ENCODE peak calls at places on chromosomes 3 and 15, in seven cellular contexts. One of them, this sample, is unnamed.

GRCh38 chr3:113516115-113516505 is 1.2 kb upstream of the SPICE1 start:
- DNase-seq in endothelial cell: no peak
- DNase-seq in NCI-H345: no peak
- DNase-seq in colonic mucosa: peak
- DNase-seq in natural killer cell: no peak
- DNase-seq in naive thymus-derived CD8-positive, alpha-beta T cell: no peak
- DNase-seq in right cardiac atrium: no peak
- DNase-seq in this sample: no peak

GRCh38 chr3:54278960-54279359 is 156.6 kb downstream of the CACNA2D3 start:
- DNase-seq in endothelial cell: no peak
- DNase-seq in NCI-H345: no peak
- DNase-seq in colonic mucosa: no peak
- DNase-seq in natural killer cell: no peak
- DNase-seq in naive thymus-derived CD8-positive, alpha-beta T cell: no peak
- DNase-seq in right cardiac atrium: no peak
- DNase-seq in this sample: no peak

GRCh38 chr3:43022111-43022510 is 43.0 kb downstream of the GASK1A start:
- DNase-seq in endothelial cell: no peak
- DNase-seq in NCI-H345: no peak
- DNase-seq in colonic mucosa: no peak
- DNase-seq in natural killer cell: no peak
- DNase-seq in naive thymus-derived CD8-positive, alpha-beta T cell: no peak
- DNase-seq in right cardiac atrium: no peak
- DNase-seq in this sample: no peak

GRCh38 chr3:196708467-196708866 is 3.6 kb downstream of the CEP19 start:
- DNase-seq in endothelial cell: no peak
- DNase-seq in NCI-H345: no peak
- DNase-seq in colonic mucosa: no peak
- DNase-seq in natural killer cell: no peak
- DNase-seq in naive thymus-derived CD8-positive, alpha-beta T cell: no peak
- DNase-seq in right cardiac atrium: no peak
- DNase-seq in this sample: no peak

GRCh38 chr3:155352900-155353490 is 59.5 kb upstream of the STRIT1 start:
- DNase-seq in endothelial cell: no peak
- DNase-seq in NCI-H345: peak
- DNase-seq in colonic mucosa: no peak
- DNase-seq in natural killer cell: no peak
- DNase-seq in naive thymus-derived CD8-positive, alpha-beta T cell: peak
- DNase-seq in right cardiac atrium: no peak
- DNase-seq in this sample: no peak

GRCh38 chr3:130386604-130387263 is 41.3 kb downstream of the COL6A5 start:
- DNase-seq in endothelial cell: no peak
- DNase-seq in NCI-H345: no peak
- DNase-seq in colonic mucosa: no peak
- DNase-seq in natural killer cell: no peak
- DNase-seq in naive thymus-derived CD8-positive, alpha-beta T cell: no peak
- DNase-seq in right cardiac atrium: no peak
- DNase-seq in this sample: no peak

GRCh38 chr3:80087769-80088168 is 320.0 kb upstream of the ROBO1 start:
- DNase-seq in endothelial cell: no peak
- DNase-seq in NCI-H345: no peak
- DNase-seq in colonic mucosa: no peak
- DNase-seq in natural killer cell: no peak
- DNase-seq in naive thymus-derived CD8-positive, alpha-beta T cell: no peak
- DNase-seq in right cardiac atrium: no peak
- DNase-seq in this sample: no peak

GRCh38 chr3:155495387-155495786 is 201.9 kb upstream of the STRIT1 start:
- DNase-seq in endothelial cell: no peak
- DNase-seq in NCI-H345: no peak
- DNase-seq in colonic mucosa: no peak
- DNase-seq in natural killer cell: no peak
- DNase-seq in naive thymus-derived CD8-positive, alpha-beta T cell: no peak
- DNase-seq in right cardiac atrium: no peak
- DNase-seq in this sample: no peak

GRCh38 chr15:79863886-79864285 is 32.9 kb downstream of the MTHFS start:
- DNase-seq in endothelial cell: no peak
- DNase-seq in NCI-H345: no peak
- DNase-seq in colonic mucosa: no peak
- DNase-seq in natural killer cell: no peak
- DNase-seq in naive thymus-derived CD8-positive, alpha-beta T cell: no peak
- DNase-seq in right cardiac atrium: no peak
- DNase-seq in this sample: no peak

GRCh38 chr3:3998140-3998977 is 199.1 kb downstream of the LRRN1 start:
- DNase-seq in endothelial cell: peak
- DNase-seq in NCI-H345: peak
- DNase-seq in colonic mucosa: peak
- DNase-seq in natural killer cell: no peak
- DNase-seq in naive thymus-derived CD8-positive, alpha-beta T cell: peak
- DNase-seq in right cardiac atrium: no peak
- DNase-seq in this sample: no peak

GRCh38 chr3:122213650-122214049 is 30.2 kb downstream of the CASR start:
- DNase-seq in endothelial cell: no peak
- DNase-seq in NCI-H345: no peak
- DNase-seq in colonic mucosa: no peak
- DNase-seq in natural killer cell: no peak
- DNase-seq in naive thymus-derived CD8-positive, alpha-beta T cell: no peak
- DNase-seq in right cardiac atrium: no peak
- DNase-seq in this sample: no peak

GRCh38 chr3:86998551-86998950 is 7.6 kb upstream of the VGLL3 start:
- DNase-seq in endothelial cell: no peak
- DNase-seq in NCI-H345: no peak
- DNase-seq in colonic mucosa: no peak
- DNase-seq in natural killer cell: no peak
- DNase-seq in naive thymus-derived CD8-positive, alpha-beta T cell: no peak
- DNase-seq in right cardiac atrium: no peak
- DNase-seq in this sample: no peak

GRCh38 chr3:194379231-194379630 is 9.7 kb upstream of the LRRC15 start:
- DNase-seq in endothelial cell: no peak
- DNase-seq in NCI-H345: no peak
- DNase-seq in colonic mucosa: no peak
- DNase-seq in natural killer cell: no peak
- DNase-seq in naive thymus-derived CD8-positive, alpha-beta T cell: no peak
- DNase-seq in right cardiac atrium: no peak
- DNase-seq in this sample: no peak

This sample was measured in AG04450.